ENCODE peak calls at places on chromosomes 6 and 20, in ten cellular contexts. U is cardiac muscle cell; T is occipital lobe; V is activated naive CD4-positive, alpha-beta T cell treated with anti-CD3 and anti-CD28 coated beads for 36 hours; C is CD8-positive, alpha-beta memory T cell; J is ureter; R is SW480; M is T-helper 9 cell; A is AG08395; I is dorsolateral prefrontal cortex. K is an unnamed sample.

GRCh38 chr6:121823437-121823851 is 388.0 kb downstream of the GJA1 start:
- DNase-seq in C (no peak), U (peak; percentile 70), M (no peak), R (no peak), A (peak; percentile 24), I (no peak), T (no peak), J (no peak), V (no peak), K (no peak)

GRCh38 chr6:5676701-5677100 is 330.0 kb downstream of the NRN1 start:
- DNase-seq in J (no peak), M (no peak), V (no peak), R (no peak), T (no peak), U (no peak), A (no peak), C (no peak), I (no peak), K (no peak)

GRCh38 chr6:70955441-70956190 is 1.2 kb downstream of the B3GAT2 start:
- DNase-seq in M (peak; percentile 81), U (peak; percentile 78), I (peak; percentile 86), A (peak; percentile 67), T (peak; percentile 59), J (peak; percentile 83), R (peak; percentile 74), V (peak; percentile 93), C (peak; percentile 72), K (peak; percentile 34)

GRCh38 chr20:46174469-46175126 is 56.5 kb downstream of the CD40 start:
- DNase-seq in T (no peak), M (peak; percentile 66), C (peak; percentile 50), A (peak; percentile 73), U (peak; percentile 70), J (peak; percentile 67), V (peak; percentile 80), I (no peak), R (no peak), K (peak; percentile 23)

GRCh38 chr20:46350201-46350985 is 42.1 kb upstream of the CDH22 start:
- DNase-seq in I (no peak), T (no peak), V (no peak), U (peak; percentile 87), M (no peak), R (peak; percentile 67), A (peak; percentile 86), J (no peak), C (no peak), K (peak; percentile 56)

GRCh38 chr6:99013145-99013544 is 65.4 kb upstream of the FBXL4 start:
- DNase-seq in I (no peak), J (no peak), C (no peak), R (peak; percentile 8), M (no peak), A (peak; percentile 83), T (no peak), V (no peak), U (peak; percentile 23), K (peak; percentile 27)

GRCh38 chr6:88443554-88443953 is 277.4 kb upstream of the CNR1 start:
- DNase-seq in V (no peak), A (no peak), I (no peak), J (no peak), U (no peak), R (no peak), T (no peak), M (no peak), C (no peak), K (no peak)

GRCh38 chr20:19976595-19977372 is 40.4 kb upstream of the NAA20 start:
- DNase-seq in I (peak; percentile 53), C (no peak), U (peak; percentile 79), A (peak; percentile 88), J (peak; percentile 72), R (peak; percentile 91), V (no peak), M (no peak), T (peak; percentile 49), K (peak; percentile 74)

GRCh38 chr6:98579089-98579488 is 255.3 kb upstream of the POU3F2 start:
- DNase-seq in C (no peak), I (no peak), J (no peak), T (no peak), R (no peak), M (no peak), A (peak; percentile 17), V (no peak), U (no peak), K (no peak)

GRCh38 chr6:90293319-90293937 is 3.2 kb downstream of the BACH2 start:
- DNase-seq in V (no peak), T (no peak), R (no peak), J (no peak), A (no peak), C (no peak), I (no peak), M (no peak), U (no peak), K (no peak)

GRCh38 chr6:19866900-19867627 is 29.9 kb downstream of the ID4 start:
- DNase-seq in T (no peak), R (peak; percentile 79), U (peak; percentile 57), M (no peak), A (peak; percentile 62), C (no peak), J (no peak), V (no peak), I (no peak), K (no peak)

GRCh38 chr20:23396961-23397620 is 24.2 kb downstream of the NAPB start:
- DNase-seq in C (no peak), M (no peak), R (no peak), V (no peak), T (no peak), I (no peak), J (no peak), U (peak; percentile 23), A (no peak), K (no peak)

GRCh38 chr6:45946352-45946751 is 69.3 kb downstream of the CLIC5 start:
- DNase-seq in R (no peak), V (no peak), U (peak; percentile 90), I (no peak), C (no peak), M (no peak), A (peak; percentile 89), T (no peak), J (peak; percentile 60), K (peak; percentile 84)

GRCh38 chr6:56245903-56246351 is 1.5 kb downstream of the COL21A1 start:
- DNase-seq in V (no peak), U (peak; percentile 35), A (peak; percentile 2), R (no peak), J (no peak), C (no peak), M (no peak), I (no peak), T (no peak), K (peak; percentile 87)

GRCh38 chr6:135860361-135860760 is 8.9 kb downstream of the PDE7B start:
- DNase-seq in C (no peak), R (no peak), I (no peak), V (no peak), T (no peak), M (no peak), J (no peak), A (no peak), U (no peak), K (no peak)

GRCh38 chr6:18160921-18161320 is 5.7 kb downstream of the KDM1B start:
- DNase-seq in R (no peak), A (no peak), U (no peak), V (no peak), M (no peak), J (no peak), I (no peak), C (no peak), T (no peak), K (no peak)

GRCh38 chr20:56554869-56555268 is 21.8 kb downstream of the FAM209B start:
- DNase-seq in M (no peak), J (no peak), I (peak; percentile 47), T (peak; percentile 53), R (peak; percentile 99), C (no peak), V (peak; percentile 24), A (peak; percentile 94), U (peak; percentile 97), K (peak; percentile 89)

GRCh38 chr6:142162780-142163179 is 15.7 kb downstream of the VTA1 start:
- DNase-seq in J (no peak), C (no peak), M (no peak), A (no peak), U (no peak), T (no peak), V (no peak), I (no peak), R (no peak), K (no peak)

GRCh38 chr20:44805991-44806729 is 4.2 kb downstream of the RIMS4 start:
- DNase-seq in T (peak; percentile 87), I (peak; percentile 88), M (no peak), R (peak; percentile 53), A (peak; percentile 38), C (no peak), J (peak; percentile 54), V (no peak), U (peak; percentile 87), K (peak; percentile 98)

GRCh38 chr20:3654326-3655031 is 8.7 kb downstream of the GFRA4 start:
- DNase-seq in M (no peak), I (no peak), C (no peak), T (no peak), V (no peak), A (no peak), R (no peak), J (no peak), U (no peak), K (no peak)

GRCh38 chr20:47952165-47952564 is 166.9 kb upstream of the SULF2 start:
- DNase-seq in A (no peak), C (no peak), R (no peak), J (no peak), U (no peak), M (no peak), I (no peak), V (no peak), T (no peak), K (no peak)

GRCh38 chr6:24484657-24485318 is 4.6 kb downstream of the GPLD1 start:
- DNase-seq in R (no peak), M (no peak), J (no peak), T (no peak), C (no peak), I (no peak), A (no peak), V (no peak), U (no peak), K (no peak)

GRCh38 chr20:56414842-56415765 is 3.0 kb downstream of the CASS4 start:
- DNase-seq in U (peak; percentile 69), V (peak; percentile 88), T (no peak), I (no peak), C (peak; percentile 27), M (no peak), J (no peak), R (no peak), A (no peak), K (peak; percentile 53)

GRCh38 chr6:15330174-15330934 is 84.5 kb downstream of the JARID2 start:
- DNase-seq in C (no peak), I (no peak), T (no peak), J (no peak), M (no peak), R (no peak), A (no peak), U (no peak), V (no peak), K (no peak)

GRCh38 chr6:15763364-15763763 is 100.5 kb upstream of the DTNBP1 start:
- DNase-seq in C (no peak), U (peak; percentile 72), V (no peak), J (no peak), I (no peak), A (no peak), M (no peak), R (no peak), T (no peak), K (no peak)

GRCh38 chr6:43278524-43279078 is 19.5 kb upstream of the SLC22A7 start:
- DNase-seq in I (no peak), R (peak; percentile 65), J (no peak), U (no peak), M (no peak), C (no peak), A (peak; percentile 50), V (no peak), T (no peak), K (no peak)

GRCh38 chr6:101401792-101402617 is 8.5 kb downstream of the GRIK2 start:
- DNase-seq in A (peak; percentile 17), I (no peak), M (no peak), V (no peak), R (no peak), T (peak; percentile 60), U (peak; percentile 20), J (no peak), C (no peak), K (no peak)

GRCh38 chr20:64229537-64230061 is 25.9 kb upstream of the PCMTD2 start:
- DNase-seq in J (no peak), C (no peak), A (no peak), M (no peak), I (no peak), T (no peak), V (no peak), R (peak; percentile 78), U (no peak), K (no peak)